ENCODE peak calls at places on chromosomes 7 and 10, in eight cellular contexts. W is AG04450; G is MCF 10A; B is brain microvascular endothelial cell; D is right cardiac atrium; K is effector memory CD4-positive, alpha-beta T cell; H is dorsolateral prefrontal cortex; M is EH. N is an unnamed sample.
A peak's percentile ranks its signal among the peaks of the same experiment; 100 is the strongest.

GRCh38 chr10:95355241-95355779 is 64.5 kb upstream of the PDLIM1 start:
- DNase-seq in W (no peak), G (no peak), B (no peak), D (no peak), K (no peak), H (no peak), M (no peak), N (no peak)

GRCh38 chr10:68655620-68656126 is 65.4 kb upstream of the CCAR1 start:
- DNase-seq in W (no peak), G (no peak), B (no peak), D (no peak), K (no peak), H (no peak), M (no peak), N (no peak)

GRCh38 chr7:81725003-81725402 is 44.8 kb downstream of the HGF start:
- DNase-seq in W (peak; percentile 21), G (no peak), B (no peak), D (no peak), K (no peak), H (no peak), M (peak; percentile 78), N (peak; percentile 15)

GRCh38 chr7:8176370-8177081 is 85.4 kb downstream of the ICA1 start:
- DNase-seq in W (no peak), G (no peak), B (no peak), D (no peak), K (peak; percentile 56), H (no peak), M (no peak), N (no peak)

GRCh38 chr7:50303894-50304157 is 690 bp upstream of the IKZF1 start:
- DNase-seq in W (no peak), G (no peak), B (no peak), D (no peak), K (no peak), H (no peak), M (no peak), N (no peak)

GRCh38 chr10:22338260-22338894 is 6.9 kb upstream of the SPAG6 start:
- DNase-seq in W (no peak), G (no peak), B (no peak), D (no peak), K (no peak), H (no peak), M (no peak), N (no peak)

GRCh38 chr10:26503911-26504310 is 65.8 kb downstream of the APBB1IP start:
- DNase-seq in W (no peak), G (peak; percentile 9), B (no peak), D (no peak), K (no peak), H (no peak), M (no peak), N (no peak)

GRCh38 chr7:73811760-73812168 is 19.0 kb upstream of the CLDN4 start:
- DNase-seq in W (no peak), G (peak; percentile 84), B (peak; percentile 43), D (peak; percentile 55), K (peak; percentile 9), H (peak; percentile 35), M (peak; percentile 75), N (peak; percentile 68)

GRCh38 chr7:26127411-26127810 is 24.6 kb upstream of the NFE2L3 start:
- DNase-seq in W (no peak), G (peak; percentile 3), B (no peak), D (no peak), K (no peak), H (no peak), M (no peak), N (no peak)

GRCh38 chr10:77746313-77746712 is 108.7 kb upstream of the KCNMA1 start:
- DNase-seq in W (no peak), G (peak; percentile 65), B (peak; percentile 83), D (peak; percentile 17), K (no peak), H (no peak), M (peak; percentile 83), N (peak; percentile 45)

GRCh38 chr10:86813101-86813500 is 56.7 kb downstream of the BMPR1A start:
- DNase-seq in W (no peak), G (peak; percentile 70), B (no peak), D (no peak), K (no peak), H (no peak), M (peak; percentile 48), N (peak; percentile 82)

GRCh38 chr7:42348071-42348470 is 111.1 kb upstream of the GLI3 start:
- DNase-seq in W (no peak), G (no peak), B (no peak), D (no peak), K (no peak), H (no peak), M (no peak), N (no peak)

GRCh38 chr7:155435110-155435509 is 22.8 kb upstream of the EN2 start:
- DNase-seq in W (no peak), G (no peak), B (no peak), D (no peak), K (no peak), H (no peak), M (no peak), N (no peak)

GRCh38 chr10:58268454-58268945 is 462 bp upstream of the CISD1 start:
- DNase-seq in W (no peak), G (no peak), B (no peak), D (no peak), K (no peak), H (no peak), M (no peak), N (no peak)

GRCh38 chr10:103540722-103541121 is 47.2 kb downstream of the NEURL1 start:
- DNase-seq in W (no peak), G (peak; percentile 39), B (no peak), D (no peak), K (no peak), H (no peak), M (peak; percentile 47), N (peak; percentile 73)

GRCh38 chr10:3982746-3983442 is 197.9 kb upstream of the KLF6 start:
- DNase-seq in W (no peak), G (no peak), B (no peak), D (no peak), K (no peak), H (no peak), M (peak; percentile 45), N (no peak)

GRCh38 chr10:3747984-3748383 is 37.0 kb downstream of the KLF6 start:
- DNase-seq in W (no peak), G (no peak), B (no peak), D (no peak), K (no peak), H (no peak), M (no peak), N (no peak)

GRCh38 chr7:70259497-70259896 is 661.2 kb downstream of the AUTS2 start:
- DNase-seq in W (no peak), G (no peak), B (no peak), D (peak; percentile 10), K (no peak), H (no peak), M (no peak), N (peak; percentile 5)